ENCODE peak calls at places on chromosomes 5 and 9, in seven cellular contexts. One of them, this sample, is unnamed.

GRCh38 chr5:56561-57290 is 35.2 kb upstream of the PLEKHG4B start:
- DNase-seq in HuH-7.5: no peak
- DNase-seq in lower leg skin: no peak
- DNase-seq in stimulated activated CD8-positive, alpha-beta memory T cell treated with anti-CD3 and anti-CD28 coated beads, Interleukin-4, amount 100 ng/mL, for 1 hour: no peak
- DNase-seq in ELR: peak; percentile 50
- DNase-seq in heart left ventricle: no peak
- DNase-seq in kidney tubule cell: peak; percentile 35
- DNase-seq in this sample: no peak

GRCh38 chr5:6734243-6734695 is 21.0 kb downstream of the TENT4A start:
- DNase-seq in kidney tubule cell: no peak
- DNase-seq in heart left ventricle: no peak
- DNase-seq in lower leg skin: no peak
- DNase-seq in stimulated activated CD8-positive, alpha-beta memory T cell treated with anti-CD3 and anti-CD28 coated beads, Interleukin-4, amount 100 ng/mL, for 1 hour: no peak
- DNase-seq in ELR: no peak
- DNase-seq in HuH-7.5: no peak
- DNase-seq in this sample: no peak

GRCh38 chr9:37144762-37145161 is 24.4 kb downstream of the ZCCHC7 start:
- DNase-seq in lower leg skin: no peak
- DNase-seq in ELR: peak; percentile 71
- DNase-seq in HuH-7.5: no peak
- DNase-seq in heart left ventricle: no peak
- DNase-seq in stimulated activated CD8-positive, alpha-beta memory T cell treated with anti-CD3 and anti-CD28 coated beads, Interleukin-4, amount 100 ng/mL, for 1 hour: no peak
- DNase-seq in kidney tubule cell: peak; percentile 67
- DNase-seq in this sample: no peak

GRCh38 chr5:54257366-54258118 is 52.8 kb downstream of the ARL15 start:
- DNase-seq in ELR: no peak
- DNase-seq in stimulated activated CD8-positive, alpha-beta memory T cell treated with anti-CD3 and anti-CD28 coated beads, Interleukin-4, amount 100 ng/mL, for 1 hour: no peak
- DNase-seq in lower leg skin: no peak
- DNase-seq in kidney tubule cell: peak; percentile 56
- DNase-seq in HuH-7.5: no peak
- DNase-seq in heart left ventricle: no peak
- DNase-seq in this sample: no peak

GRCh38 chr5:137516251-137516797 is 17.2 kb upstream of the SPOCK1 start:
- DNase-seq in lower leg skin: no peak
- DNase-seq in ELR: no peak
- DNase-seq in heart left ventricle: no peak
- DNase-seq in kidney tubule cell: no peak
- DNase-seq in HuH-7.5: no peak
- DNase-seq in stimulated activated CD8-positive, alpha-beta memory T cell treated with anti-CD3 and anti-CD28 coated beads, Interleukin-4, amount 100 ng/mL, for 1 hour: no peak
- DNase-seq in this sample: no peak

GRCh38 chr5:152942633-152943336 is 537.7 kb upstream of the NMUR2 start:
- DNase-seq in kidney tubule cell: no peak
- DNase-seq in stimulated activated CD8-positive, alpha-beta memory T cell treated with anti-CD3 and anti-CD28 coated beads, Interleukin-4, amount 100 ng/mL, for 1 hour: no peak
- DNase-seq in HuH-7.5: no peak
- DNase-seq in ELR: no peak
- DNase-seq in heart left ventricle: peak; percentile 28
- DNase-seq in lower leg skin: no peak
- DNase-seq in this sample: no peak

GRCh38 chr5:145791866-145792265 is 43.3 kb downstream of the PRELID2 start:
- DNase-seq in HuH-7.5: no peak
- DNase-seq in ELR: no peak
- DNase-seq in heart left ventricle: no peak
- DNase-seq in kidney tubule cell: no peak
- DNase-seq in stimulated activated CD8-positive, alpha-beta memory T cell treated with anti-CD3 and anti-CD28 coated beads, Interleukin-4, amount 100 ng/mL, for 1 hour: no peak
- DNase-seq in lower leg skin: no peak
- DNase-seq in this sample: no peak

GRCh38 chr9:134320195-134320885 is 5.9 kb upstream of the RXRA start:
- DNase-seq in lower leg skin: no peak
- DNase-seq in stimulated activated CD8-positive, alpha-beta memory T cell treated with anti-CD3 and anti-CD28 coated beads, Interleukin-4, amount 100 ng/mL, for 1 hour: no peak
- DNase-seq in ELR: no peak
- DNase-seq in heart left ventricle: no peak
- DNase-seq in kidney tubule cell: no peak
- DNase-seq in HuH-7.5: no peak
- DNase-seq in this sample: peak; percentile 76

GRCh38 chr5:25020454-25020853 is 375.7 kb upstream of the CDH10 start:
- DNase-seq in kidney tubule cell: no peak
- DNase-seq in stimulated activated CD8-positive, alpha-beta memory T cell treated with anti-CD3 and anti-CD28 coated beads, Interleukin-4, amount 100 ng/mL, for 1 hour: no peak
- DNase-seq in heart left ventricle: no peak
- DNase-seq in HuH-7.5: no peak
- DNase-seq in lower leg skin: no peak
- DNase-seq in ELR: no peak
- DNase-seq in this sample: no peak

GRCh38 chr9:33719581-33720374 is 75.6 kb upstream of the PRSS3 start:
- DNase-seq in ELR: peak; percentile 47
- DNase-seq in stimulated activated CD8-positive, alpha-beta memory T cell treated with anti-CD3 and anti-CD28 coated beads, Interleukin-4, amount 100 ng/mL, for 1 hour: no peak
- DNase-seq in HuH-7.5: peak; percentile 4
- DNase-seq in lower leg skin: no peak
- DNase-seq in heart left ventricle: no peak
- DNase-seq in kidney tubule cell: peak; percentile 25
- DNase-seq in this sample: no peak

GRCh38 chr9:83238871-83239624 is 176.1 kb upstream of the RASEF start:
- DNase-seq in lower leg skin: peak; percentile 29
- DNase-seq in ELR: no peak
- DNase-seq in HuH-7.5: no peak
- DNase-seq in heart left ventricle: no peak
- DNase-seq in stimulated activated CD8-positive, alpha-beta memory T cell treated with anti-CD3 and anti-CD28 coated beads, Interleukin-4, amount 100 ng/mL, for 1 hour: no peak
- DNase-seq in kidney tubule cell: peak; percentile 4
- DNase-seq in this sample: no peak

GRCh38 chr5:120936652-120937051 is 472.6 kb downstream of the PRR16 start:
- DNase-seq in HuH-7.5: no peak
- DNase-seq in lower leg skin: no peak
- DNase-seq in stimulated activated CD8-positive, alpha-beta memory T cell treated with anti-CD3 and anti-CD28 coated beads, Interleukin-4, amount 100 ng/mL, for 1 hour: no peak
- DNase-seq in kidney tubule cell: no peak
- DNase-seq in heart left ventricle: no peak
- DNase-seq in ELR: no peak
- DNase-seq in this sample: no peak

GRCh38 chr9:113480612-113481011 is 17.1 kb downstream of the RGS3 start:
- DNase-seq in heart left ventricle: no peak
- DNase-seq in lower leg skin: no peak
- DNase-seq in stimulated activated CD8-positive, alpha-beta memory T cell treated with anti-CD3 and anti-CD28 coated beads, Interleukin-4, amount 100 ng/mL, for 1 hour: no peak
- DNase-seq in kidney tubule cell: no peak
- DNase-seq in ELR: no peak
- DNase-seq in HuH-7.5: no peak
- DNase-seq in this sample: peak; percentile 32

GRCh38 chr5:151270599-151270998 is 17.6 kb downstream of the GM2A start:
- DNase-seq in ELR: peak; percentile 82
- DNase-seq in kidney tubule cell: peak; percentile 84
- DNase-seq in heart left ventricle: no peak
- DNase-seq in stimulated activated CD8-positive, alpha-beta memory T cell treated with anti-CD3 and anti-CD28 coated beads, Interleukin-4, amount 100 ng/mL, for 1 hour: no peak
- DNase-seq in lower leg skin: no peak
- DNase-seq in HuH-7.5: no peak
- DNase-seq in this sample: no peak

GRCh38 chr5:139295692-139296091 is 2.2 kb downstream of the MATR3 start:
- DNase-seq in HuH-7.5: no peak
- DNase-seq in heart left ventricle: no peak
- DNase-seq in kidney tubule cell: no peak
- DNase-seq in stimulated activated CD8-positive, alpha-beta memory T cell treated with anti-CD3 and anti-CD28 coated beads, Interleukin-4, amount 100 ng/mL, for 1 hour: no peak
- DNase-seq in lower leg skin: no peak
- DNase-seq in ELR: no peak
- DNase-seq in this sample: no peak

GRCh38 chr5:72478684-72479083 is 28.5 kb downstream of the ZNF366 start:
- DNase-seq in heart left ventricle: no peak
- DNase-seq in ELR: no peak
- DNase-seq in HuH-7.5: no peak
- DNase-seq in stimulated activated CD8-positive, alpha-beta memory T cell treated with anti-CD3 and anti-CD28 coated beads, Interleukin-4, amount 100 ng/mL, for 1 hour: no peak
- DNase-seq in kidney tubule cell: peak; percentile 22
- DNase-seq in lower leg skin: no peak
- DNase-seq in this sample: no peak

GRCh38 chr9:81855538-81855937 is 72.7 kb upstream of the SPATA31D4 start:
- DNase-seq in stimulated activated CD8-positive, alpha-beta memory T cell treated with anti-CD3 and anti-CD28 coated beads, Interleukin-4, amount 100 ng/mL, for 1 hour: no peak
- DNase-seq in lower leg skin: no peak
- DNase-seq in kidney tubule cell: no peak
- DNase-seq in heart left ventricle: no peak
- DNase-seq in HuH-7.5: no peak
- DNase-seq in ELR: peak; percentile 95
- DNase-seq in this sample: no peak

GRCh38 chr5:92560698-92561361 is 1020.2 kb downstream of the NR2F1-AS1 start:
- DNase-seq in HuH-7.5: no peak
- DNase-seq in ELR: peak; percentile 59
- DNase-seq in kidney tubule cell: peak; percentile 66
- DNase-seq in lower leg skin: no peak
- DNase-seq in stimulated activated CD8-positive, alpha-beta memory T cell treated with anti-CD3 and anti-CD28 coated beads, Interleukin-4, amount 100 ng/mL, for 1 hour: no peak
- DNase-seq in heart left ventricle: no peak
- DNase-seq in this sample: no peak

GRCh38 chr9:124108216-124108615 is 96.6 kb downstream of the LHX2 start:
- DNase-seq in lower leg skin: no peak
- DNase-seq in stimulated activated CD8-positive, alpha-beta memory T cell treated with anti-CD3 and anti-CD28 coated beads, Interleukin-4, amount 100 ng/mL, for 1 hour: no peak
- DNase-seq in heart left ventricle: no peak
- DNase-seq in HuH-7.5: no peak
- DNase-seq in kidney tubule cell: no peak
- DNase-seq in ELR: no peak
- DNase-seq in this sample: no peak

GRCh38 chr9:130834371-130835311 is at the start of gene ABL1:
- DNase-seq in kidney tubule cell: peak; percentile 94
- DNase-seq in heart left ventricle: peak; percentile 82
- DNase-seq in lower leg skin: peak; percentile 53
- DNase-seq in ELR: peak; percentile 96
- DNase-seq in stimulated activated CD8-positive, alpha-beta memory T cell treated with anti-CD3 and anti-CD28 coated beads, Interleukin-4, amount 100 ng/mL, for 1 hour: peak; percentile 33
- DNase-seq in HuH-7.5: peak; percentile 93
- DNase-seq in this sample: peak; percentile 85

GRCh38 chr9:137828527-137829259 is 48.9 kb upstream of the CACNA1B start:
- DNase-seq in lower leg skin: no peak
- DNase-seq in ELR: peak; percentile 17
- DNase-seq in HuH-7.5: peak; percentile 60
- DNase-seq in kidney tubule cell: no peak
- DNase-seq in heart left ventricle: no peak
- DNase-seq in stimulated activated CD8-positive, alpha-beta memory T cell treated with anti-CD3 and anti-CD28 coated beads, Interleukin-4, amount 100 ng/mL, for 1 hour: no peak
- DNase-seq in this sample: no peak

GRCh38 chr9:38048319-38048969 is 20.6 kb downstream of the SHB start:
- DNase-seq in stimulated activated CD8-positive, alpha-beta memory T cell treated with anti-CD3 and anti-CD28 coated beads, Interleukin-4, amount 100 ng/mL, for 1 hour: no peak
- DNase-seq in heart left ventricle: no peak
- DNase-seq in ELR: peak; percentile 42
- DNase-seq in kidney tubule cell: no peak
- DNase-seq in HuH-7.5: no peak
- DNase-seq in lower leg skin: no peak
- DNase-seq in this sample: no peak

GRCh38 chr9:76086521-76086920 is 196.0 kb downstream of the PCSK5 start:
- DNase-seq in lower leg skin: no peak
- DNase-seq in ELR: no peak
- DNase-seq in HuH-7.5: no peak
- DNase-seq in stimulated activated CD8-positive, alpha-beta memory T cell treated with anti-CD3 and anti-CD28 coated beads, Interleukin-4, amount 100 ng/mL, for 1 hour: no peak
- DNase-seq in kidney tubule cell: no peak
- DNase-seq in heart left ventricle: no peak
- DNase-seq in this sample: no peak

This sample was measured in right lobe of liver.